ENCODE peak calls at places on chromosomes 4 and X, in eight cellular contexts. K is left lung; E is ACHN; P is NCI-H345; O is stimulated activated CD8-positive, alpha-beta memory T cell treated with anti-CD3 and anti-CD28 coated beads, Interleukin-15, amount 100 ng/mL, for 24 hours; V is pons; B is fibroblast of pulmonary artery; G is NCI-H2029. H is an unnamed sample.
A peak's percentile ranks its signal among the peaks of the same experiment; 100 is the strongest.

GRCh38 chr4:38764292-38764691 is 18.5 kb downstream of the TLR10 start:
- DNase-seq in K (no peak), E (no peak), P (no peak), O (no peak), V (no peak), B (no peak), G (no peak), H (no peak)

GRCh38 chr4:17544205-17544604 is 29.2 kb downstream of the CLRN2 start:
- DNase-seq in K (no peak), E (no peak), P (peak; percentile 64), O (no peak), V (peak; percentile 100), B (peak; percentile 4), G (peak; percentile 88), H (peak; percentile 35)

GRCh38 chr4:14169460-14169859 is 541.9 kb upstream of the BOD1L1 start:
- DNase-seq in K (no peak), E (no peak), P (no peak), O (no peak), V (no peak), B (peak; percentile 32), G (no peak), H (no peak)

GRCh38 chr4:55445921-55446577 is 50.3 kb downstream of the TMEM165 start:
- DNase-seq in K (no peak), E (peak; percentile 84), P (no peak), O (no peak), V (no peak), B (peak; percentile 52), G (no peak), H (no peak)

GRCh38 chrX:124328765-124329164 is 3.7 kb upstream of the TEX13D start:
- DNase-seq in K (no peak), E (peak; percentile 2), P (no peak), O (no peak), V (no peak), B (no peak), G (no peak), H (peak; percentile 25)

GRCh38 chr4:97984545-97985131 is 158.6 kb downstream of the STPG2 start:
- DNase-seq in K (no peak), E (peak; percentile 20), P (no peak), O (no peak), V (no peak), B (peak; percentile 10), G (no peak), H (peak; percentile 14)

GRCh38 chr4:141802324-141802723 is 165.9 kb downstream of the IL15 start:
- DNase-seq in K (no peak), E (peak; percentile 64), P (no peak), O (no peak), V (no peak), B (peak; percentile 53), G (no peak), H (no peak)

GRCh38 chrX:107849747-107850478 is 24.2 kb downstream of the MID2 start:
- DNase-seq in K (no peak), E (no peak), P (no peak), O (no peak), V (no peak), B (no peak), G (no peak), H (no peak)

GRCh38 chr4:182560358-182560757 is 317.2 kb downstream of the TENM3 start:
- DNase-seq in K (no peak), E (peak; percentile 77), P (peak; percentile 81), O (no peak), V (no peak), B (no peak), G (no peak), H (no peak)

GRCh38 chr4:18155062-18156041 is 133.8 kb upstream of the LCORL start:
- DNase-seq in K (no peak), E (no peak), P (no peak), O (no peak), V (no peak), B (no peak), G (no peak), H (no peak)

GRCh38 chr4:24798036-24798610 is 2.8 kb downstream of the SOD3 start:
- DNase-seq in K (no peak), E (no peak), P (no peak), O (no peak), V (no peak), B (no peak), G (no peak), H (no peak)

GRCh38 chr4:185933078-185933581 is 121.1 kb upstream of the SORBS2 start:
- DNase-seq in K (no peak), E (no peak), P (no peak), O (no peak), V (no peak), B (peak; percentile 54), G (no peak), H (no peak)

GRCh38 chrX:80812176-80812575 is 2.5 kb upstream of the BRWD3 start:
- DNase-seq in K (no peak), E (peak; percentile 50), P (no peak), O (no peak), V (peak; percentile 48), B (peak; percentile 64), G (no peak), H (peak; percentile 26)

GRCh38 chr4:147076179-147076578 is 130.5 kb upstream of the TTC29 start:
- DNase-seq in K (no peak), E (no peak), P (no peak), O (no peak), V (no peak), B (peak; percentile 11), G (no peak), H (no peak)

GRCh38 chrX:66074920-66075879 is 35.3 kb upstream of the VSIG4 start:
- DNase-seq in K (peak; percentile 76), E (no peak), P (no peak), O (no peak), V (peak; percentile 57), B (peak; percentile 16), G (no peak), H (no peak)

GRCh38 chrX:21373637-21374162 is 518 bp upstream of the CNKSR2 start:
- DNase-seq in K (no peak), E (no peak), P (peak; percentile 43), O (peak; percentile 0), V (no peak), B (no peak), G (peak; percentile 31), H (no peak)

GRCh38 chrX:20320461-20321159 is 53.9 kb upstream of the RPS6KA3 start:
- DNase-seq in K (no peak), E (no peak), P (peak; percentile 44), O (no peak), V (peak; percentile 46), B (no peak), G (no peak), H (no peak)

GRCh38 chr4:32499176-32499575 is 1779.0 kb downstream of the PCDH7 start:
- DNase-seq in K (no peak), E (peak; percentile 69), P (no peak), O (no peak), V (no peak), B (peak; percentile 96), G (no peak), H (no peak)

GRCh38 chr4:39341075-39341725 is 25.0 kb downstream of the RFC1 start:
- DNase-seq in K (no peak), E (no peak), P (no peak), O (no peak), V (no peak), B (no peak), G (peak; percentile 53), H (no peak)

GRCh38 chrX:23435575-23435974 is 100.9 kb downstream of the PTCHD1 start:
- DNase-seq in K (no peak), E (no peak), P (no peak), O (no peak), V (no peak), B (no peak), G (no peak), H (no peak)

GRCh38 chr4:138003248-138003647 is 238.9 kb downstream of the SLC7A11 start:
- DNase-seq in K (no peak), E (no peak), P (no peak), O (no peak), V (no peak), B (no peak), G (no peak), H (no peak)

GRCh38 chr4:1493540-1494287 is 87.5 kb upstream of the NKX1-1 start:
- DNase-seq in K (peak; percentile 50), E (no peak), P (no peak), O (no peak), V (no peak), B (no peak), G (no peak), H (no peak)

GRCh38 chr4:74287164-74287563 is 21.1 kb upstream of the EPGN start:
- DNase-seq in K (no peak), E (no peak), P (no peak), O (no peak), V (no peak), B (no peak), G (no peak), H (no peak)

GRCh38 chr4:69617083-69617694 is 22.3 kb downstream of the UGT2A2 start:
- DNase-seq in K (no peak), E (peak; percentile 47), P (no peak), O (no peak), V (peak; percentile 73), B (peak; percentile 55), G (peak; percentile 34), H (peak; percentile 24)

GRCh38 chrX:132375941-132376340 is 112.9 kb downstream of the MBNL3 start:
- DNase-seq in K (no peak), E (peak; percentile 0), P (no peak), O (no peak), V (no peak), B (no peak), G (no peak), H (no peak)

GRCh38 chrX:101774340-101774739 is 114.7 kb upstream of the ARMCX2 start:
- DNase-seq in K (no peak), E (no peak), P (no peak), O (no peak), V (no peak), B (no peak), G (no peak), H (no peak)

GRCh38 chr4:87065016-87065415 is 130.2 kb downstream of the AFF1 start:
- DNase-seq in K (no peak), E (no peak), P (no peak), O (no peak), V (no peak), B (no peak), G (no peak), H (no peak)

GRCh38 chr4:116925900-116926457 is 159.4 kb downstream of the TRAM1L1 start:
- DNase-seq in K (peak; percentile 75), E (peak; percentile 38), P (peak; percentile 13), O (no peak), V (no peak), B (no peak), G (no peak), H (no peak)

GRCh38 chrX:148265829-148266228 is 234.6 kb upstream of the AFF2 start:
- DNase-seq in K (no peak), E (no peak), P (no peak), O (no peak), V (no peak), B (no peak), G (no peak), H (no peak)

GRCh38 chrX:42978655-42979379 is 200.9 kb upstream of the PPP1R2C start:
- DNase-seq in K (no peak), E (peak; percentile 10), P (no peak), O (no peak), V (no peak), B (no peak), G (no peak), H (no peak)

GRCh38 chrX:49308604-49309269 is 5.3 kb downstream of the GAGE10 start:
- DNase-seq in K (no peak), E (no peak), P (no peak), O (no peak), V (peak; percentile 20), B (peak; percentile 44), G (no peak), H (no peak)

GRCh38 chr4:15037923-15038541 is 35.8 kb downstream of the CPEB2 start:
- DNase-seq in K (no peak), E (no peak), P (no peak), O (no peak), V (no peak), B (peak; percentile 31), G (no peak), H (no peak)

GRCh38 chr4:169664615-169665014 is 44.2 kb downstream of the CLCN3 start:
- DNase-seq in K (no peak), E (no peak), P (no peak), O (no peak), V (no peak), B (no peak), G (no peak), H (no peak)

GRCh38 chr4:7134737-7135388 is 57.5 kb upstream of the SORCS2 start:
- DNase-seq in K (no peak), E (peak; percentile 4), P (no peak), O (no peak), V (peak; percentile 45), B (peak; percentile 79), G (no peak), H (no peak)

H was measured in Calu3.